ENCODE peak calls at places on chromosomes 7 and 10, in four cellular contexts. Y is HFF-Myc, M is uterus, U is neural crest cell. W is an unnamed sample.

GRCh38 chr10:88273567-88273966 is 309.6 kb downstream of the RNLS start:
- DNase-seq in Y (no peak), M (no peak), U (no peak), W (no peak)

GRCh38 chr7:24926623-24927539 is 53.1 kb downstream of the OSBPL3 start:
- DNase-seq in Y (no peak), M (no peak), U (no peak), W (no peak)

GRCh38 chr10:92544296-92544695 is 29.6 kb downstream of the IDE start:
- DNase-seq in Y (no peak), M (no peak), U (no peak), W (peak; percentile 10)

GRCh38 chr10:44510716-44511115 is 125.8 kb upstream of the CXCL12 start:
- DNase-seq in Y (no peak), M (no peak), U (no peak), W (no peak)

GRCh38 chr10:114615600-114616007 is 42.5 kb downstream of the ABLIM1 start:
- DNase-seq in Y (no peak), M (no peak), U (no peak), W (no peak)

GRCh38 chr7:77823787-77824186 is 25.2 kb downstream of the PHTF2 start:
- DNase-seq in Y (no peak), M (no peak), U (no peak), W (no peak)

GRCh38 chr7:148738737-148739535 is 40.2 kb downstream of the CUL1 start:
- DNase-seq in Y (no peak), M (no peak), U (no peak), W (no peak)

GRCh38 chr10:71854031-71854430 is 3.0 kb upstream of the PSAP start:
- DNase-seq in Y (no peak), M (no peak), U (no peak), W (no peak)

GRCh38 chr7:82433507-82433906 is 10.1 kb downstream of the CACNA2D1 start:
- DNase-seq in Y (no peak), M (no peak), U (no peak), W (no peak)

GRCh38 chr7:77434570-77434969 is 18.4 kb upstream of the GSAP start:
- DNase-seq in Y (peak; percentile 24), M (no peak), U (no peak), W (no peak)

GRCh38 chr10:128530301-128530700 is 404.1 kb upstream of the MKI67 start:
- DNase-seq in Y (no peak), M (no peak), U (no peak), W (peak; percentile 11)

GRCh38 chr10:58511765-58512469 is 755 bp upstream of the BICC1 start:
- DNase-seq in Y (no peak), M (peak; percentile 39), U (peak; percentile 8), W (peak; percentile 62)

GRCh38 chr7:85405016-85405415 is 218.2 kb upstream of the SEMA3D start:
- DNase-seq in Y (peak; percentile 52), M (no peak), U (no peak), W (no peak)

GRCh38 chr10:46050956-46051355 is 4.9 kb upstream of the MSMB start:
- DNase-seq in Y (peak; percentile 2), M (no peak), U (no peak), W (no peak)

GRCh38 chr10:84352251-84352842 is 24.0 kb downstream of the CCSER2 start:
- DNase-seq in Y (no peak), M (no peak), U (peak; percentile 31), W (peak; percentile 74)

GRCh38 chr7:156152380-156152779 is 340.1 kb upstream of the SHH start:
- DNase-seq in Y (no peak), M (no peak), U (no peak), W (no peak)

GRCh38 chr7:3091631-3092030 is 48.0 kb upstream of the CARD11 start:
- DNase-seq in Y (no peak), M (no peak), U (no peak), W (no peak)

GRCh38 chr7:3092468-3092867 is 48.8 kb upstream of the CARD11 start:
- DNase-seq in Y (no peak), M (peak; percentile 14), U (no peak), W (no peak)

GRCh38 chr7:3087243-3087642 is 43.6 kb upstream of the CARD11 start:
- DNase-seq in Y (no peak), M (no peak), U (no peak), W (no peak)

GRCh38 chr7:3095046-3095445 is 51.4 kb upstream of the CARD11 start:
- DNase-seq in Y (no peak), M (no peak), U (no peak), W (no peak)

DNA sequence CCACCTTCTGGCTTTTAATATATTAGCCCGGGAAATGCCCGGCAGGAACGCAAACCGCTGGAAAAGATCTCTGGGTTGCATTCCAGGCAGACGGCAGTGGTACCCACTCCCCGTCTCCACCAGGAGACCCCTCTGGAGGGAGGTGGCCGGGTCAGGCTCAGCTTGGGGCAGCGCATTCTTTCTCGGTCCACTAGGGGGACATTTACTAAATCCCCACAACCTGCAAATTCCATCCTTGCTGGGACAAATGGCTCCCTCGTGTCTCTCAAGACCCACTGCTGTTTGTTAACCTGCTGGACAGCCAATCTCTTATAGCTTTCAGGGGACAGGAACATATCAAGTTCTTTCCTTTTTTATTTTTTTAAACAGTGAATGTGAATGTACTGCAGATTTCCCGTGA is 45.8 kb upstream of the CARD11 start:
- DNase-seq in Y (no peak), M (no peak), U (peak; percentile 28), W (peak; percentile 40)
- TF ChIP-seq CTCF in Y (peak; percentile 45), M (no peak), U (peak; percentile 69), W (peak; percentile 73)

DNA sequence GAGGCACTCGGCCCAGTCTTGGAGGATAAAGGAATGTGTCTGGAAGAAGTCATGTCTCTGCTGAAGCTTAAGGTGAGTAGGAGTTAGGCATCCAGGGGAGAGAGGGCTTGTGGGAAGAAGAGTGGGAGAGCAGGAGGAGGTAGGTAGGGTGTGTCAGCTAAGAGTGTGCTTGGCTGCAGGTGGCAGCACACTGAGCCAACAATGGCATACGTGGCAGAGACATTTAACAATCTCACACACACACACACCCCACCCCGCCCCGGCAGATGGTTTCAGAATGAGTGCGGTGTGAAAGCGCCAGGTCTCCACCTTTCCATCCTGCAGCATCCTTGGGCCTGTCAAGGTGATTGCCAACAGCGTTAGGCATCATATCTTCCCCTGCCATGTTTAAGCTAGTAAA is 11.2 kb upstream of the ARPC1A start:
- DNase-seq in Y (no peak), M (no peak), U (no peak), W (no peak)
- TF ChIP-seq CTCF in Y (no peak), M (no peak), U (no peak), W (no peak)

DNA sequence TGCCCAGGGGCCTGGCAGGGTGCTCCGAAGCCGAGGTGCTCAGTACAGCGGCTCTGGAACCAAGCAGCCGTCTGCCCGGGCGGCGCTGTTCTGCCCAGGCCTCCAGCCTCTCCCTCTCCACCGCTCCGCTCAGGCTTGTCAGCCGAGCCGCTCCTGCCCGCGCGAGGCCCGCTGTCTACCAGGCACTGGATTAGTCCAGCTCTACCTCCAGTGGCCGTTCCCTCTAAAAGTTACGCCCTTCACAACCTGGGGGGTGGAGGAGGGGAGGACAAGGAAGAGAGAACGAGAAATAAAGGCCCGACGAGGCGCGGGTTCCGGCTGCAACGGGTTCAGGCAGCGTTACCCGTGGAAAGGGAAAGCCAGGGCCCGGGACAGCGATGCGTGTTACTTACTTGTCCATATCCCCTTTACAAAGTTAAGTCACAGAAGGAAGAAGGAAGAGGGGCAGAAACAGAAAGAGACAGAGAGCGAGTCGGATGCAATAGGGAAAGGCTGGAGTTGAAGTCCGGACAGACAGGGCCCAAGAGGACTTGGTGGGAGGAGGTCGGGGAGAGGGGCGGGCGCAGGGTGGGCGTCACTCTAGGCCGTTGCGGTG is 2.9 kb downstream of the SP8 start:
- DNase-seq in Y (no peak), M (no peak), U (no peak), W (no peak)
- TF ChIP-seq CTCF in Y (no peak), M (no peak), U (peak; percentile 32), W (no peak)

GRCh38 chr10:124647421-124648130 is 96.6 kb downstream of the FAM53B start:
- DNase-seq in Y (peak; percentile 39), M (no peak), U (no peak), W (peak; percentile 12)
- TF ChIP-seq CTCF in Y (peak; percentile 20), M (no peak), U (no peak), W (peak; percentile 16)

GRCh38 chr7:50307368-50308012 is 3.0 kb downstream of the IKZF1 start:
- DNase-seq in Y (no peak), M (no peak), U (no peak), W (no peak)
- TF ChIP-seq CTCF in Y (no peak), M (no peak), U (no peak), W (no peak)

W was measured in Caco-2.